ENCODE peak calls at places on chromosomes 13 and 19, in eight cellular contexts. A, E, R, W, N, O, V and I are unnamed samples.

GRCh38 chr13:47896111-47896510 is 105.0 kb downstream of the SUCLA2 start:
- DNase-seq in O (no peak), N (no peak), E (no peak), V (no peak), A (no peak), W (no peak), R (no peak), I (no peak)

GRCh38 chr13:99626461-99627082 is 125.3 kb downstream of the TM9SF2 start:
- DNase-seq in V (peak; percentile 54), N (no peak), O (no peak), E (no peak), R (no peak), A (no peak), W (peak; percentile 44), I (no peak)

GRCh38 chr19:38769635-38770211 is 3.6 kb downstream of the LGALS7 start:
- DNase-seq in A (peak; percentile 81), E (peak; percentile 61), N (peak; percentile 79), V (peak; percentile 68), W (no peak), O (peak; percentile 16), R (peak; percentile 65), I (peak; percentile 87)

GRCh38 chr19:343451-343931 is 1.1 kb downstream of the MIER2 start:
- DNase-seq in A (no peak), W (no peak), O (no peak), V (no peak), N (no peak), E (no peak), R (no peak), I (no peak)

GRCh38 chr13:83878691-83879410 is 3.4 kb downstream of the SLITRK1 start:
- DNase-seq in O (no peak), N (no peak), A (peak; percentile 25), W (no peak), V (no peak), E (no peak), R (no peak), I (no peak)

GRCh38 chr19:35639321-35639639 is 2.3 kb upstream of the ETV2 start:
- DNase-seq in W (no peak), O (no peak), R (no peak), N (no peak), E (no peak), A (no peak), V (no peak), I (no peak)

GRCh38 chr13:49641810-49642291 is 13.5 kb downstream of the ARL11 start:
- DNase-seq in O (peak; percentile 61), R (no peak), E (no peak), A (no peak), V (peak; percentile 56), W (peak; percentile 81), N (peak; percentile 35), I (no peak)

GRCh38 chr19:21891086-21891485 is 55.1 kb upstream of the ZNF43 start:
- DNase-seq in A (no peak), E (no peak), N (no peak), O (no peak), W (no peak), R (no peak), V (no peak), I (no peak)

GRCh38 chr13:76019421-76020044 is 383.4 kb downstream of the LMO7 start:
- DNase-seq in A (peak; percentile 49), R (no peak), E (peak; percentile 21), O (no peak), W (no peak), V (peak; percentile 11), N (peak; percentile 44), I (peak; percentile 59)

GRCh38 chr13:45876781-45877180 is 25.2 kb upstream of the SIAH3 start:
- DNase-seq in W (no peak), R (no peak), N (no peak), O (no peak), A (no peak), V (no peak), E (no peak), I (no peak)

GRCh38 chr19:10193666-10194499 is 870 bp downstream of the DNMT1 start:
- DNase-seq in V (peak; percentile 41), O (no peak), N (peak; percentile 23), A (no peak), W (no peak), E (peak; percentile 16), R (no peak), I (peak; percentile 22)

GRCh38 chr19:43784981-43785808 is 4.4 kb upstream of the KCNN4 start:
- DNase-seq in V (peak; percentile 74), E (peak; percentile 27), R (no peak), W (no peak), N (peak; percentile 82), O (peak; percentile 29), A (peak; percentile 60), I (peak; percentile 68)

GRCh38 chr19:35442091-35442490 is 6.0 kb upstream of the FFAR2 start:
- DNase-seq in N (no peak), R (no peak), V (no peak), E (no peak), A (no peak), O (no peak), W (no peak), I (no peak)

GRCh38 chr19:42028304-42029216 is 34.5 kb upstream of the ATP1A3 start:
- DNase-seq in O (no peak), A (peak; percentile 33), N (no peak), V (no peak), E (no peak), W (no peak), R (no peak), I (peak; percentile 57)

GRCh38 chr13:100875392-100876043 is 200.9 kb upstream of the TMTC4 start:
- DNase-seq in O (peak; percentile 90), W (peak; percentile 79), R (no peak), N (no peak), E (no peak), A (no peak), V (peak; percentile 94), I (no peak)

GRCh38 chr13:76723551-76724232 is 162.5 kb downstream of the KCTD12 start:
- DNase-seq in N (peak; percentile 8), V (peak; percentile 85), A (no peak), W (peak; percentile 48), O (peak; percentile 54), R (no peak), E (no peak), I (no peak)

GRCh38 chr13:29160862-29161261 is 340.7 kb downstream of the MTUS2 start:
- DNase-seq in V (no peak), A (no peak), E (no peak), R (no peak), O (no peak), W (no peak), N (no peak), I (no peak)

GRCh38 chr13:99256709-99257108 is 1.5 kb downstream of the GPR18 start:
- DNase-seq in E (no peak), R (no peak), A (no peak), V (peak; percentile 20), W (peak; percentile 48), O (no peak), N (no peak), I (no peak)

GRCh38 chr13:85651440-85651839 is 147.8 kb downstream of the SLITRK6 start:
- DNase-seq in W (no peak), V (no peak), N (no peak), O (no peak), R (no peak), A (no peak), E (no peak), I (no peak)

GRCh38 chr19:15156391-15156790 is 44.4 kb downstream of the NOTCH3 start:
- DNase-seq in R (no peak), E (no peak), W (no peak), O (no peak), V (no peak), N (no peak), A (no peak), I (no peak)

GRCh38 chr19:48795855-48796142 is 15.0 kb downstream of the BCAT2 start:
- DNase-seq in W (no peak), O (no peak), A (no peak), V (no peak), N (peak; percentile 44), E (no peak), R (no peak), I (no peak)

GRCh38 chr13:28820099-28821051 is at the start of gene MTUS2:
- DNase-seq in W (no peak), O (no peak), N (peak; percentile 61), E (peak; percentile 24), A (peak; percentile 11), V (no peak), R (no peak), I (peak; percentile 15)

GRCh38 chr19:4181053-4181508 is 1.3 kb downstream of the SIRT6 start:
- DNase-seq in E (no peak), N (no peak), V (no peak), R (no peak), W (no peak), O (no peak), A (no peak), I (no peak)

GRCh38 chr13:34756572-34756971 is 185.5 kb upstream of the NBEA start:
- DNase-seq in V (no peak), O (no peak), R (no peak), W (no peak), N (no peak), A (no peak), E (no peak), I (no peak)
- TF ChIP-seq CTCF in V (no peak), O (no peak), R (no peak), W (no peak), N (no peak), A (no peak), E (no peak), I (no peak)

DNA sequence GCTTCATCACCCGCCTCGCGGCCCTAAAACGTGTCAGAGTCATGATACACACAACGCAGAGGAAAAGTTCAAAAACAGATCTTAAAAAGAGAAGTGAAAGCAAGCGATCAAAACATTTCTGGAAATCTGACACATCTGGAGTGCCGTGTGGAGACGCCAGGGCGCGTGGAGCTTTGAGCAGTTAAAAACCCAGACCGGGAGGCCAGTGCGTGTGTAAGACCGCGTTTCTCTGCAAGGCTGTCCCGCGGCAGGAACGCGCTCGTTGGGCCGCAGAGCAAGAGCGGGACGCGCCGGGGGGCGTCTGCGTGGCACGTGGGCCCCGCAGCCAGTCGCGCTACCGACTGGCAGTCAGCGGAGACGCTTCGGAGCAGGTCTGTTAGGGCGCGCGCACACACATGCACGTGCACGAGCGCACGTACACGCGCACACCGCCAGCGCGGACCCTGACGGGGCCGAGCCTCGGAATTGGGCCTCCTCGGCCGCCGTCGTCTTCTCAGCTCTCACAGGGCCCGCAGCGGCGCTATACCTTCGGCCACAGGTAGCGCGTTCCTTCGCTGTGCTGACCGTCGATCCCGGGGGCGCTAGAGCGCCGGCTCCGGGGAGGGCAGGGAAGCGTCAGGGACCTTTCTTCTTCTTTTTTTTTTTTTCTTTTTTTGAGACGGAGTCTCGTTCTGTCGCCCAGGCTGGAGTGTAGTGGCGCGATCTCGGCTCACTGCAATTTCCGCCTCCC is 35.8 kb downstream of the RNF6 start:
- DNase-seq in A (peak; percentile 76), O (peak; percentile 77), V (peak; percentile 90), W (peak; percentile 49), R (peak; percentile 33), N (peak; percentile 96), E (peak; percentile 90), I (peak; percentile 87)
- TF ChIP-seq CTCF in A (peak; percentile 74), O (peak; percentile 38), V (peak; percentile 48), W (peak; percentile 46), R (peak; percentile 9), N (peak; percentile 62), E (peak; percentile 77), I (peak; percentile 17)

GRCh38 chr13:40261361-40261760 is 405.1 kb downstream of the FOXO1 start:
- DNase-seq in E (no peak), A (no peak), W (no peak), N (no peak), R (no peak), O (no peak), V (no peak), I (no peak)
- TF ChIP-seq CTCF in E (no peak), A (no peak), W (no peak), N (no peak), R (no peak), O (no peak), V (no peak), I (no peak)

GRCh38 chr13:51146667-51147066 is 35.6 kb upstream of the C13orf42 start:
- DNase-seq in O (no peak), N (no peak), E (no peak), V (no peak), R (no peak), W (no peak), A (no peak), I (no peak)
- TF ChIP-seq CTCF in O (no peak), N (no peak), E (no peak), V (no peak), R (no peak), W (no peak), A (no peak), I (no peak)